ENCODE peak calls at places on chromosomes 12 and 14, in ten cellular contexts. M, K, X, L, D, G, A, R, J and Y are unnamed samples.

GRCh38 chr14:87628129-87628528 is 364.9 kb downstream of the GALC start:
- DNase-seq in A (peak), M (peak), R (no peak), G (no peak), K (no peak), X (peak), L (peak), J (peak), D (no peak), Y (no peak)

GRCh38 chr14:56262530-56262929 is 144.3 kb downstream of the PELI2 start:
- DNase-seq in G (no peak), L (no peak), R (no peak), J (no peak), X (no peak), A (no peak), K (no peak), M (no peak), D (no peak), Y (no peak)

GRCh38 chr12:25977047-25977446 is 18.6 kb downstream of the RASSF8 start:
- DNase-seq in A (no peak), L (no peak), D (no peak), M (peak), R (no peak), J (peak), X (no peak), K (no peak), G (no peak), Y (no peak)

GRCh38 chr12:52442600-52443061 is 8.5 kb upstream of the KRT75 start:
- DNase-seq in D (no peak), R (no peak), G (no peak), A (peak), L (no peak), J (peak), K (peak), M (peak), X (peak), Y (no peak)

GRCh38 chr12:95787274-95787814 is 3.2 kb downstream of the NTN4 start:
- DNase-seq in D (no peak), A (no peak), R (no peak), L (no peak), X (no peak), K (no peak), G (no peak), M (peak), J (no peak), Y (no peak)

GRCh38 chr12:54229624-54230212 is 40.9 kb upstream of the SMUG1 start:
- DNase-seq in A (no peak), J (peak), X (peak), L (no peak), K (peak), D (no peak), R (no peak), M (peak), G (no peak), Y (no peak)

GRCh38 chr12:89706551-89707348 is 1.9 kb downstream of the ATP2B1 start:
- DNase-seq in R (no peak), X (peak), A (peak), K (peak), L (no peak), G (peak), J (peak), D (no peak), M (peak), Y (peak)

GRCh38 chr14:24206260-24207103 is 986 bp downstream of the TSSK4 start:
- DNase-seq in G (no peak), X (no peak), A (no peak), M (no peak), D (no peak), K (no peak), R (no peak), L (no peak), J (no peak), Y (no peak)

GRCh38 chr14:56150645-56151345 is 32.6 kb downstream of the PELI2 start:
- DNase-seq in L (no peak), D (no peak), X (no peak), A (no peak), M (no peak), R (no peak), J (no peak), K (no peak), G (no peak), Y (no peak)

GRCh38 chr12:125856899-125857298 is 791.7 kb downstream of the AACS start:
- DNase-seq in A (no peak), L (no peak), J (no peak), M (no peak), D (no peak), G (no peak), K (no peak), R (no peak), X (no peak), Y (no peak)

GRCh38 chr12:1197264-1198018 is 206.4 kb downstream of the ERC1 start:
- DNase-seq in J (peak), M (peak), D (no peak), K (peak), R (no peak), L (no peak), A (no peak), G (no peak), X (no peak), Y (no peak)

GRCh38 chr12:46523863-46524770 is 151.5 kb upstream of the SLC38A2 start:
- DNase-seq in L (peak), G (no peak), X (peak), R (no peak), K (peak), M (peak), J (peak), D (no peak), A (no peak), Y (no peak)

GRCh38 chr12:115380509-115381120 is 696.6 kb upstream of the TBX3 start:
- DNase-seq in M (no peak), G (no peak), K (no peak), D (no peak), L (no peak), X (no peak), R (no peak), J (no peak), A (no peak), Y (no peak)

GRCh38 chr14:50758945-50759344 is 72.0 kb downstream of the NIN start:
- DNase-seq in A (peak), K (no peak), L (no peak), R (no peak), M (no peak), D (no peak), J (no peak), G (no peak), X (no peak), Y (no peak)

GRCh38 chr12:46153267-46153872 is 115.5 kb downstream of the SLC38A1 start:
- DNase-seq in L (no peak), X (peak), J (no peak), D (no peak), A (peak), M (peak), R (no peak), G (no peak), K (peak), Y (no peak)

GRCh38 chr12:6560501-6561205 is 4.8 kb upstream of the IFFO1 start:
- DNase-seq in J (no peak), L (no peak), A (no peak), X (no peak), M (no peak), G (no peak), K (no peak), R (no peak), D (no peak), Y (no peak)

GRCh38 chr14:68789798-68790655 is 2.8 kb downstream of the ZFP36L1 start:
- DNase-seq in G (peak), X (peak), D (no peak), K (no peak), A (no peak), L (no peak), M (no peak), J (peak), R (peak), Y (no peak)

GRCh38 chr12:52238206-52238840 is 5.3 kb downstream of the KRT7 start:
- DNase-seq in K (peak), D (no peak), X (no peak), J (no peak), L (no peak), A (no peak), R (no peak), M (no peak), G (no peak), Y (no peak)

GRCh38 chr12:65602579-65603295 is 221.5 kb upstream of the HMGA2 start:
- DNase-seq in D (peak), X (peak), G (peak), R (peak), A (peak), L (peak), J (peak), K (peak), M (peak), Y (peak)

GRCh38 chr14:62251237-62251636 is 489.0 kb downstream of the SNAPC1 start:
- DNase-seq in D (no peak), A (no peak), R (no peak), L (no peak), K (no peak), G (no peak), X (no peak), M (no peak), J (no peak), Y (no peak)

GRCh38 chr12:82803201-82803600 is 116.5 kb downstream of the TMTC2 start:
- DNase-seq in R (no peak), A (no peak), D (no peak), K (no peak), G (no peak), M (no peak), J (no peak), X (no peak), L (no peak), Y (no peak)
- TF ChIP-seq CTCF in R (no peak), A (no peak), D (no peak), K (no peak), G (no peak), M (no peak), J (no peak), X (no peak), L (no peak), Y (no peak)

DNA sequence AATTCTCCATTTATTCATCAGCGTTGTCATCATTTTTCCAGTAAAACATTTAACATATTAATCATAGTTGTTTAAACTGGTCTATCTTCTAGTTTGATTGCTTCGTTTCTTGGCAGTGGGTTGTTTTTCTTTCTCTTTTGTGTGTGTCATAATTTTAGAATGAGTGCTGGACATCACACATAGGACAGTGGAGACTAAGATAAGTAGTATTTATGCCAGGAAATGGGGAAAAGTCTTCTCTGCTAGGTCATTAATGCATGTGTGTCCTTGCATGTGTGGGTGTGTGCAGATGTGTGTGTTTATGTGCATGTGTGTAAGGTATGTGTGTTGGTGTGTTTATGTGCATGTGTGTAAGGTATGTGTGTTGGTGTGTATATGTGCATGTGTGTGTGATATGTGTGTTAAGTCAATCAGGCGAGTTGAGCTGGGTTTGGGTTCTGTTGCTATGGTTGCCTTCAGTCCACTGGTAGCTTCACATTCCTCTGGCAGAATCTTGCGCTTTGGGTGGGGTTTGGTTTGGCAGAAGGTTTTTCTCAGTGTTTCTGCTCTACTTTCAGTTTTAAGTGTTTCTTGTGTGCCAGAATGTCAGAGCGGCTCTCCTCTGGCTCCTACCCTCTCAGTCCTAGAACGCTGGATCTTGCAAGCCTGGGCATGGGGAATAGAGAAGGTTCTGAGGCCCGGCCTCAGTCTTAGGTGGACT is 7.8 kb upstream of the ADGRD1 start:
- DNase-seq in R (no peak), X (no peak), G (peak), J (no peak), M (no peak), D (no peak), L (no peak), A (no peak), K (no peak), Y (no peak)
- H3K27ac ChIP-seq in R (no peak), X (no peak), G (no peak), J (no peak), M (no peak), D (no peak), L (peak), A (no peak), K (no peak), Y (no peak)

GRCh38 chr14:70871001-70871400 is 36.3 kb upstream of the PCNX1 start:
- DNase-seq in G (no peak), A (no peak), L (no peak), R (no peak), D (no peak), X (no peak), M (no peak), J (no peak), K (no peak), Y (no peak)

GRCh38 chr14:70873627-70874026 is 33.6 kb upstream of the PCNX1 start:
- DNase-seq in K (no peak), D (no peak), J (no peak), L (no peak), A (no peak), X (no peak), G (no peak), R (no peak), M (no peak), Y (peak)

GRCh38 chr14:70872678-70873020 is 34.6 kb upstream of the PCNX1 start:
- DNase-seq in R (no peak), K (no peak), X (no peak), G (no peak), M (no peak), A (no peak), D (no peak), L (no peak), J (no peak), Y (no peak)

GRCh38 chr14:70871863-70872677 is 35.2 kb upstream of the PCNX1 start:
- DNase-seq in R (no peak), K (no peak), X (no peak), M (no peak), G (no peak), A (no peak), L (no peak), D (no peak), J (no peak), Y (no peak)
- H3K4me3 ChIP-seq in R (no peak), K (no peak), X (no peak), M (no peak), G (no peak), A (no peak), L (no peak), D (no peak), J (no peak), Y (no peak)

GRCh38 chr12:85424581-85425348 is 144.7 kb downstream of the ALX1 start:
- DNase-seq in L (no peak), J (no peak), R (peak), K (peak), D (no peak), G (no peak), A (peak), X (peak), M (peak), Y (no peak)
- TF ChIP-seq CTCF in L (no peak), J (peak), R (no peak), K (peak), D (no peak), G (no peak), A (peak), X (peak), M (peak), Y (no peak)

DNA sequence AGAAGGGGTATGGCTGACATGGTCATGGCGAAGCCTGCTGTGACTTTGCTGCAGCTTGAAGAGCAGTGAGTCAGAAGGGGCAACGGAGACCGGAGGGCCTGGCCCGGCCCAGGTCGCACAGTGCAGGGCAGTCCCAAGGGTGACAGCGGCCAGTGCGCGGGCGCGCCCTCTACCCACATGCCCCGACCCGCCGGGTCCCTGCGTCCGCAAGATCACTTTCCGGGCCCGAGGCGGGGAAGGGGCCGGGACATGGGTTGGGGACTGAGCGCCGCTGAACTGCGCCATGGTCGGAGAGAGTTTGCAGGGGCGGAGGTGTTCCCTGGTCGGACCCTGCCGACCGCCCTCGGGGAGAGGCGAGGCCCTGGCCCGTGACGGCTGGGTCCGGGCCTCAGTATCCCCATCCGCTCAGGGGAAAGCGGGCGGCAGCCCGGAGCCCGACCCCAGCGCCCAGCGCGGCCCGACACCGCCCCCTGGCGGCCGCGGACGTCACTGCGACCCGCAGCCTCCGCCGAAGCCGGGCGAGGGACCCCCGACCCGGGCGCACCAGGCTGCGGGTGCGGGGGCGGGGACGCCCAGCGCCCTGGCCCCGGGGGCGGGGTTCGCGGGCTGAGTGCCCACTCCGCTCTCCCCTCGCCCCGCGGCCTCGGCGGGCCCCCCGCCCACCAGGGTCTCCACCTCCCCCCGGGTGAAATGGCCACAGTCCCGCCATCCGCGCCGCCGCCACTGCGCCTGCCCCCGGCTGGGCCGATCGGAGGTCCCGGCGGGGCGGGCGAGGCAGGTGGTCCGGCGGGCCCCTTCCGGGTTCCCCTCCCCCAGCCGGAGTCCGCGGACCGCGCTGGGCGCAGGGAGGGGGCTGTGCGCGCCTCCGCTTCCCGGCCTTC is 7.2 kb upstream of the ANKRD9 start:
- DNase-seq in A (peak), M (no peak), D (no peak), G (peak), K (peak), R (peak), J (peak), L (no peak), X (peak), Y (peak)
- H3K27ac ChIP-seq in A (no peak), M (peak), D (peak), G (peak), K (no peak), R (peak), J (no peak), L (no peak), X (peak), Y (peak)

GRCh38 chr12:4810219-4810671 is 90.0 kb downstream of the GALNT8 start:
- DNase-seq in X (no peak), M (no peak), R (no peak), D (no peak), L (no peak), J (no peak), A (no peak), K (no peak), G (no peak), Y (no peak)

GRCh38 chr12:4807813-4808212 is 87.6 kb downstream of the GALNT8 start:
- DNase-seq in J (no peak), A (no peak), D (no peak), G (no peak), R (no peak), X (no peak), L (no peak), K (no peak), M (no peak), Y (no peak)

GRCh38 chr12:4809013-4809448 is 88.8 kb downstream of the GALNT8 start:
- DNase-seq in M (no peak), K (no peak), J (no peak), A (peak), L (no peak), G (no peak), D (no peak), R (no peak), X (peak), Y (peak)

GRCh38 chr12:4807116-4807783 is 87.0 kb downstream of the GALNT8 start:
- DNase-seq in D (no peak), J (no peak), L (no peak), A (no peak), M (no peak), X (no peak), G (no peak), K (no peak), R (no peak), Y (no peak)

DNA sequence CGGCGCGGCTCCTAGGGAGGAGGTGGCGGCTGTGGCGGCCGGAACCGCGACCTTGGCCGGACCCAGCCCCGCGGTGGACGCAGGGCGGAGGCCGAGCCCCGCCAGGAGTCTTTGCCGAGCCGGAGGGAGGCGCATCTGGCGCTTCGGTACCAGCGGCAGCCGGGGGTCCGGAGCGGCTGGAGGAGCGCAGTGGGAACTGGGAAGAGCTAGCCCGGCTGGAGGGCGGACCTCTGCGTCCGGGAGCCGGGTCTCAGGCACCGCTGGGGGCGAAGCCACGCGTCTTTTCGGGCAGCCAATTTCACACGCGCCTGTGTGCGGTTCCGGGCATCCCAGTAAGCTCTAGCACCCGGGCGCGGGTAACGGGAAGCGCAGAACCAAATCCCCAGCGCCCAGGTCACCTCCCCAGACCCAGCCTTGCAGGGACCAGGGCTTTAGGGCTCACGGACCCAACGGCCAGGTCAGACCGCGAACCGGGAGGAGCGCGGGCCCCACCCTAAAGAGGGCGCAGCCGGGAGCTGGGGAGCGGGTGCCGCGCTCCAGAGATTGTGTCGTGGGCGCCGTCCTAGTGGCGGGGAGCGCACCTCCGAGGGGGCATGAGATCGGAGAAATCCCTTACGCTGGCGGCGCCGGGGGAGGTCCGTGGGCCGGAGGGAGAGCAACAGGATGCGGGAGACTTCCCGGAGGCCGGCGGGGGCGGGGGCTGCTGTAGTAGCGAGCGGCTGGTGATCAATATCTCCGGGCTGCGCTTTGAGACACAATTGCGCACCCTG is 89.4 kb downstream of the GALNT8 start:
- DNase-seq in G (no peak), A (no peak), X (peak), M (no peak), K (no peak), D (no peak), L (no peak), J (no peak), R (no peak), Y (no peak)
- H3K4me3 ChIP-seq in G (no peak), A (peak), X (peak), M (no peak), K (no peak), D (peak), L (peak), J (no peak), R (peak), Y (peak)

GRCh38 chr12:102880783-102881182 is 36.3 kb downstream of the PAH start:
- DNase-seq in A (no peak), J (no peak), R (no peak), L (no peak), M (no peak), G (no peak), K (no peak), D (no peak), X (no peak), Y (no peak)

GRCh38 chr12:102879144-102879763 is 37.8 kb downstream of the PAH start:
- DNase-seq in X (peak), D (no peak), L (no peak), M (peak), J (peak), R (no peak), G (peak), A (peak), K (peak), Y (peak)

GRCh38 chr12:102874819-102875218 is 42.2 kb downstream of the PAH start:
- DNase-seq in K (no peak), J (no peak), D (no peak), X (no peak), R (no peak), M (no peak), A (no peak), L (no peak), G (peak), Y (no peak)

GRCh38 chr12:102873077-102873476 is 44.0 kb downstream of the PAH start:
- DNase-seq in K (no peak), M (no peak), A (no peak), D (no peak), L (no peak), X (no peak), J (no peak), G (no peak), R (no peak), Y (no peak)

DNA sequence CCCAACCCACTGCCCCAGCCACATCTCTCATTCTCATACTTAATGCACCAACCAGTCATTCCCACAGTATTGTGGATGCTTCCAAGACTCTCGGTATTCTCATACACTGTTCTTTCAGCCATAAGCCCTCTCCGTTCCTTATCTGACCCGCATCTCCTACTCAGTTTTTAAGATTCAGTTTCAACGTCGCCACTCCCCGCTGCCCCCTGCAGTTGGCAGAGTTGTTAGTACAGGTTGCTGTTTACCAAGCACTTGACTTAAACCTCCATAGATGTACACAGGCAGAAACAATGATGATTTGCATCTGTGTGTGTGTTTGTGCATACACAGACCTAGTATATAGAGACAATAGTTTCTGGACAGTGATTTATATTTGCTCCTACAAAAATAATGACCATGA is 40.2 kb downstream of the PAH start:
- DNase-seq in J (no peak), M (no peak), R (no peak), X (no peak), D (no peak), K (no peak), G (no peak), L (no peak), A (no peak), Y (peak)
- TF ChIP-seq CTCF in J (no peak), M (no peak), R (no peak), X (peak), D (no peak), K (peak), G (no peak), L (no peak), A (no peak), Y (no peak)